ENCODE peak calls at places on chromosomes 6 and 20, in eight cellular contexts. U, I, H, J, X, E, G and D are unnamed samples.

GRCh38 chr6:145508107-145508506 is 227.2 kb downstream of the EPM2A start:
- DNase-seq in U (no peak), I (no peak), H (no peak), J (no peak), X (no peak), E (no peak), G (no peak), D (peak; percentile 6)

GRCh38 chr6:54716869-54717268 is 129.7 kb upstream of the FAM83B start:
- DNase-seq in U (no peak), I (no peak), H (no peak), J (no peak), X (no peak), E (no peak), G (no peak), D (no peak)

GRCh38 chr6:14211596-14211961 is 94.0 kb downstream of the CD83 start:
- DNase-seq in U (no peak), I (peak; percentile 34), H (no peak), J (peak; percentile 44), X (no peak), E (no peak), G (peak; percentile 65), D (no peak)

GRCh38 chr20:434661-435419 is 26.7 kb downstream of the RBCK1 start:
- DNase-seq in U (no peak), I (no peak), H (no peak), J (no peak), X (no peak), E (no peak), G (peak; percentile 17), D (no peak)

GRCh38 chr6:139313784-139314545 is 22.2 kb upstream of the TXLNB start:
- DNase-seq in U (no peak), I (no peak), H (no peak), J (no peak), X (no peak), E (no peak), G (no peak), D (no peak)

GRCh38 chr6:137699036-137699683 is 167.9 kb upstream of the TNFAIP3 start:
- DNase-seq in U (peak; percentile 76), I (no peak), H (no peak), J (peak; percentile 67), X (no peak), E (no peak), G (peak; percentile 69), D (peak; percentile 47)

GRCh38 chr6:96940322-96940721 is 15.8 kb downstream of the KLHL32 start:
- DNase-seq in U (no peak), I (no peak), H (no peak), J (no peak), X (no peak), E (no peak), G (no peak), D (no peak)

GRCh38 chr6:164007881-164008280 is 593.4 kb downstream of the QKI start:
- DNase-seq in U (no peak), I (no peak), H (no peak), J (no peak), X (no peak), E (no peak), G (no peak), D (no peak)

GRCh38 chr20:44739952-44740351 is 5.7 kb upstream of the KCNK15 start:
- DNase-seq in U (no peak), I (no peak), H (no peak), J (no peak), X (no peak), E (peak; percentile 12), G (no peak), D (no peak)

GRCh38 chr6:126540161-126540560 is 200.2 kb downstream of the CENPW start:
- DNase-seq in U (no peak), I (no peak), H (no peak), J (no peak), X (no peak), E (no peak), G (no peak), D (peak; percentile 11)

GRCh38 chr6:11909696-11910132 is 102.4 kb upstream of the HIVEP1 start:
- DNase-seq in U (no peak), I (no peak), H (peak; percentile 51), J (no peak), X (peak; percentile 56), E (no peak), G (no peak), D (peak; percentile 18)

GRCh38 chr20:20546402-20546801 is 166.0 kb downstream of the RALGAPA2 start:
- DNase-seq in U (no peak), I (no peak), H (no peak), J (peak; percentile 26), X (no peak), E (peak; percentile 66), G (no peak), D (no peak)

GRCh38 chr6:30263734-30264133 is 50.5 kb upstream of the TRIM26 start:
- DNase-seq in U (no peak), I (no peak), H (peak; percentile 58), J (no peak), X (peak; percentile 38), E (no peak), G (no peak), D (peak; percentile 21)

GRCh38 chr6:122071950-122072647 is 327.4 kb upstream of the HSF2 start:
- DNase-seq in U (no peak), I (no peak), H (no peak), J (no peak), X (no peak), E (no peak), G (no peak), D (no peak)

GRCh38 chr6:136036601-136037000 is 185.1 kb downstream of the PDE7B start:
- DNase-seq in U (no peak), I (no peak), H (no peak), J (no peak), X (peak; percentile 32), E (no peak), G (no peak), D (no peak)

GRCh38 chr6:113697642-113698410 is 159.3 kb upstream of the MARCKS start:
- DNase-seq in U (no peak), I (no peak), H (peak; percentile 22), J (no peak), X (peak; percentile 90), E (no peak), G (no peak), D (peak; percentile 96)

GRCh38 chr6:36917541-36918193 is 31.9 kb downstream of the C6orf89 start:
- DNase-seq in U (no peak), I (no peak), H (peak; percentile 73), J (no peak), X (no peak), E (no peak), G (peak; percentile 69), D (no peak)

GRCh38 chr20:56634735-56635422 is 5.8 kb downstream of the TFAP2C start:
- DNase-seq in U (no peak), I (no peak), H (no peak), J (no peak), X (no peak), E (no peak), G (no peak), D (no peak)

GRCh38 chr6:121886223-121886830 is 450.9 kb downstream of the GJA1 start:
- DNase-seq in U (no peak), I (no peak), H (no peak), J (no peak), X (no peak), E (no peak), G (no peak), D (no peak)

GRCh38 chr6:81895511-81896185 is 143.2 kb upstream of the TENT5A start:
- DNase-seq in U (no peak), I (no peak), H (peak; percentile 9), J (no peak), X (peak; percentile 98), E (no peak), G (no peak), D (peak; percentile 89)

GRCh38 chr6:116088946-116089345 is 11.7 kb upstream of the NT5DC1 start:
- DNase-seq in U (no peak), I (no peak), H (no peak), J (no peak), X (no peak), E (no peak), G (no peak), D (no peak)

GRCh38 chr20:32446301-32447100 is 88.4 kb downstream of the ASXL1 start:
- DNase-seq in U (no peak), I (no peak), H (no peak), J (no peak), X (no peak), E (no peak), G (no peak), D (no peak)

GRCh38 chr6:5308066-5308465 is 46.8 kb downstream of the FARS2 start:
- DNase-seq in U (no peak), I (no peak), H (no peak), J (no peak), X (no peak), E (no peak), G (no peak), D (peak; percentile 9)

GRCh38 chr6:143141442-143141841 is 80.8 kb downstream of the AIG1 start:
- DNase-seq in U (no peak), I (no peak), H (no peak), J (no peak), X (no peak), E (no peak), G (no peak), D (no peak)

GRCh38 chr20:58406422-58407001 is 17.5 kb downstream of the VAPB start:
- DNase-seq in U (no peak), I (no peak), H (no peak), J (no peak), X (no peak), E (no peak), G (no peak), D (no peak)

GRCh38 chr6:158770948-158771347 is 48.2 kb downstream of the EZR start:
- DNase-seq in U (no peak), I (no peak), H (no peak), J (no peak), X (no peak), E (no peak), G (no peak), D (no peak)

GRCh38 chr6:10146723-10147451 is 268.0 kb downstream of the TFAP2A start:
- DNase-seq in U (no peak), I (no peak), H (peak; percentile 14), J (no peak), X (peak; percentile 9), E (no peak), G (no peak), D (peak; percentile 36)

GRCh38 chr6:24125980-24126379 is at the start of gene NRSN1:
- DNase-seq in U (no peak), I (no peak), H (no peak), J (peak; percentile 5), X (no peak), E (peak; percentile 54), G (no peak), D (no peak)

GRCh38 chr6:24779416-24779815 is 4.7 kb downstream of the GMNN start:
- DNase-seq in U (no peak), I (no peak), H (no peak), J (no peak), X (no peak), E (no peak), G (no peak), D (peak; percentile 68)

GRCh38 chr20:32930701-32931100 is 72.0 kb downstream of the EFCAB8 start:
- DNase-seq in U (no peak), I (no peak), H (no peak), J (no peak), X (no peak), E (no peak), G (no peak), D (no peak)

GRCh38 chr6:18514180-18514579 is 127.0 kb downstream of the RNF144B start:
- DNase-seq in U (no peak), I (no peak), H (no peak), J (no peak), X (no peak), E (no peak), G (no peak), D (no peak)

GRCh38 chr20:33518071-33518470 is 28.2 kb downstream of the CBFA2T2 start:
- DNase-seq in U (no peak), I (no peak), H (peak; percentile 65), J (no peak), X (peak; percentile 77), E (no peak), G (no peak), D (peak; percentile 97)

GRCh38 chr20:25574411-25574810 is 10.9 kb downstream of the NINL start:
- DNase-seq in U (no peak), I (no peak), H (no peak), J (no peak), X (peak; percentile 41), E (no peak), G (no peak), D (peak; percentile 42)

GRCh38 chr6:105633814-105634213 is 230.9 kb upstream of the PREP start:
- DNase-seq in U (no peak), I (no peak), H (no peak), J (no peak), X (no peak), E (no peak), G (no peak), D (no peak)